ENCODE peak calls at places on chromosomes 2 and 18, in eight cellular contexts. W, G, J, H, M, K, E and P are unnamed samples.

GRCh38 chr2:219124379-219125110 is 36.1 kb downstream of the NHEJ1 start:
- DNase-seq in W (no peak), G (no peak), J (no peak), H (no peak), M (no peak), K (no peak), E (no peak), P (no peak)

GRCh38 chr18:59560556-59560955 is 136.7 kb downstream of the CCBE1 start:
- DNase-seq in W (no peak), G (no peak), J (no peak), H (no peak), M (no peak), K (no peak), E (no peak), P (no peak)

GRCh38 chr2:230068658-230069080 is at the start of gene SLC16A14:
- DNase-seq in W (peak; percentile 73), G (no peak), J (peak; percentile 21), H (no peak), M (no peak), K (no peak), E (no peak), P (peak; percentile 30)

GRCh38 chr2:241271641-241272297 is 43.7 kb downstream of the HDLBP start:
- DNase-seq in W (peak; percentile 71), G (peak; percentile 66), J (peak; percentile 75), H (peak; percentile 94), M (peak; percentile 22), K (peak; percentile 46), E (peak; percentile 37), P (no peak)

GRCh38 chr2:36748166-36748565 is 51.7 kb downstream of the VIT start:
- DNase-seq in W (no peak), G (no peak), J (no peak), H (no peak), M (no peak), K (no peak), E (no peak), P (no peak)

GRCh38 chr2:42224422-42225067 is 55.4 kb downstream of the EML4 start:
- DNase-seq in W (no peak), G (no peak), J (no peak), H (no peak), M (no peak), K (no peak), E (no peak), P (peak; percentile 67)

GRCh38 chr2:29806461-29806860 is 114.9 kb downstream of the ALK start:
- DNase-seq in W (no peak), G (no peak), J (no peak), H (no peak), M (no peak), K (no peak), E (no peak), P (no peak)

GRCh38 chr2:52745144-52745543 is 1022.5 kb upstream of the CHAC2 start:
- DNase-seq in W (no peak), G (no peak), J (no peak), H (no peak), M (no peak), K (no peak), E (no peak), P (no peak)

GRCh38 chr2:119478188-119479065 is 45.9 kb downstream of the SCTR start:
- DNase-seq in W (no peak), G (no peak), J (no peak), H (no peak), M (no peak), K (no peak), E (no peak), P (no peak)

GRCh38 chr2:8138923-8139667 is 542.8 kb upstream of the ID2 start:
- DNase-seq in W (no peak), G (no peak), J (no peak), H (no peak), M (no peak), K (no peak), E (no peak), P (no peak)

GRCh38 chr2:60581461-60582282 is 28.2 kb upstream of the BCL11A start:
- DNase-seq in W (peak; percentile 74), G (no peak), J (peak; percentile 63), H (peak; percentile 87), M (peak; percentile 51), K (no peak), E (peak; percentile 70), P (peak; percentile 26)

GRCh38 chr2:241036397-241036963 is 38.1 kb downstream of the SNED1 start:
- DNase-seq in W (peak; percentile 91), G (no peak), J (peak; percentile 61), H (peak; percentile 70), M (no peak), K (no peak), E (no peak), P (no peak)

GRCh38 chr2:26164231-26164630 is 8.7 kb upstream of the GAREM2 start:
- DNase-seq in W (no peak), G (no peak), J (no peak), H (peak; percentile 76), M (no peak), K (no peak), E (no peak), P (no peak)

GRCh38 chr18:10090668-10091067 is 176.9 kb downstream of the VAPA start:
- DNase-seq in W (no peak), G (no peak), J (no peak), H (no peak), M (no peak), K (no peak), E (no peak), P (no peak)

GRCh38 chr2:216918088-216918680 is 58.3 kb upstream of the TNP1 start:
- DNase-seq in W (no peak), G (no peak), J (no peak), H (no peak), M (no peak), K (peak; percentile 8), E (no peak), P (no peak)